ENCODE peak calls at places on chromosome 21, in four cellular contexts. G is NCI-H1436, T is KG1, F is lung. W is an unnamed sample.

GRCh38 chr21:33789697-33790096 is 125.9 kb downstream of the ATP5PO start:
- DNase-seq in G (no peak), T (no peak), F (no peak), W (no peak)

GRCh38 chr21:30126575-30126974 is 40.0 kb downstream of the CLDN17 start:
- DNase-seq in G (no peak), T (no peak), F (no peak), W (no peak)

GRCh38 chr21:31895069-31895851 is 22.4 kb downstream of the HUNK start:
- DNase-seq in G (no peak), T (no peak), F (no peak), W (no peak)

GRCh38 chr21:23949493-23949892 is 1657.8 kb downstream of the MRPL39 start:
- DNase-seq in G (no peak), T (no peak), F (no peak), W (no peak)

GRCh38 chr21:32994305-32994704 is 31.4 kb upstream of the OLIG2 start:
- DNase-seq in G (no peak), T (no peak), F (no peak), W (no peak)

GRCh38 chr21:41750532-41751151 is 16.2 kb downstream of the RIPK4 start:
- DNase-seq in G (no peak), T (no peak), F (no peak), W (no peak)

GRCh38 chr21:34126691-34127090 is 53.3 kb downstream of the MRPS6 start:
- DNase-seq in G (no peak), T (no peak), F (no peak), W (no peak)

GRCh38 chr21:44914176-44914874 is 6.4 kb downstream of the ITGB2 start:
- DNase-seq in G (no peak), T (peak; percentile 35), F (peak; percentile 54), W (no peak)

GRCh38 chr21:14737922-14738321 is 191.8 kb upstream of the SAMSN1 start:
- DNase-seq in G (no peak), T (peak; percentile 53), F (peak; percentile 53), W (no peak)

GRCh38 chr21:41458121-41458520 is 32.1 kb downstream of the MX1 start:
- DNase-seq in G (no peak), T (no peak), F (no peak), W (no peak)

GRCh38 chr21:17387030-17387617 is 125.7 kb upstream of the CXADR start:
- DNase-seq in G (peak; percentile 77), T (peak; percentile 16), F (peak; percentile 38), W (peak; percentile 66)

GRCh38 chr21:20661221-20661620 is 337.0 kb upstream of the NCAM2 start:
- DNase-seq in G (no peak), T (no peak), F (no peak), W (no peak)

GRCh38 chr21:42769183-42769819 is 110.0 kb downstream of the WDR4 start:
- DNase-seq in G (no peak), T (no peak), F (no peak), W (no peak)

GRCh38 chr21:27017251-27017650 is 50.4 kb upstream of the ADAMTS5 start:
- DNase-seq in G (no peak), T (no peak), F (no peak), W (no peak)

GRCh38 chr21:35163381-35163780 is 114.3 kb upstream of the RUNX1 start:
- DNase-seq in G (no peak), T (no peak), F (no peak), W (no peak)

GRCh38 chr21:36028127-36029069 is 31.9 kb downstream of the SETD4 start:
- DNase-seq in G (peak; percentile 68), T (peak; percentile 4), F (peak; percentile 81), W (peak; percentile 17)

GRCh38 chr21:39429445-39429844 is 16.1 kb downstream of the LCA5L start:
- DNase-seq in G (no peak), T (no peak), F (no peak), W (no peak)

GRCh38 chr21:44878053-44878982 is 4.8 kb upstream of the PTTG1IP start:
- DNase-seq in G (no peak), T (peak; percentile 39), F (no peak), W (no peak)

GRCh38 chr21:42806489-42807140 is 72.7 kb downstream of the WDR4 start:
- DNase-seq in G (no peak), T (no peak), F (no peak), W (no peak)

GRCh38 chr21:29144736-29145353 is 14.4 kb downstream of the MAP3K7CL start:
- DNase-seq in G (no peak), T (no peak), F (no peak), W (no peak)

GRCh38 chr21:44946254-44947041 is 6.6 kb downstream of the SLX9 start:
- DNase-seq in G (no peak), T (no peak), F (no peak), W (no peak)

GRCh38 chr21:43921979-43922945 is 57.2 kb downstream of the AGPAT3 start:
- DNase-seq in G (no peak), T (no peak), F (no peak), W (no peak)

GRCh38 chr21:37592496-37592895 is 225.9 kb downstream of the DYRK1A start:
- DNase-seq in G (no peak), T (no peak), F (no peak), W (no peak)

GRCh38 chr21:17238468-17238867 is 274.4 kb upstream of the CXADR start:
- DNase-seq in G (no peak), T (no peak), F (no peak), W (no peak)

GRCh38 chr21:13937236-13937635 is 273.5 kb downstream of the LIPI start:
- DNase-seq in G (no peak), T (no peak), F (no peak), W (no peak)

GRCh38 chr21:44494956-44495355 is 39.6 kb downstream of the LRRC3 start:
- DNase-seq in G (no peak), T (no peak), F (no peak), W (no peak)

GRCh38 chr21:25179116-25179515 is 428.2 kb downstream of the MRPL39 start:
- DNase-seq in G (no peak), T (no peak), F (no peak), W (no peak)

GRCh38 chr21:33642896-33643657 is 776 bp downstream of the ITSN1 start:
- DNase-seq in G (no peak), T (no peak), F (peak; percentile 48), W (no peak)

GRCh38 chr21:17726047-17726446 is 93.1 kb downstream of the C21orf91 start:
- DNase-seq in G (peak; percentile 1), T (no peak), F (no peak), W (no peak)

GRCh38 chr21:26570203-26570602 is 2.9 kb downstream of the CYYR1 start:
- DNase-seq in G (no peak), T (no peak), F (no peak), W (no peak)

GRCh38 chr21:36422279-36423098 is 37.3 kb downstream of the CHAF1B start:
- DNase-seq in G (no peak), T (no peak), F (peak; percentile 45), W (no peak)

GRCh38 chr21:36841866-36842265 is 124.6 kb downstream of the HLCS start:
- DNase-seq in G (no peak), T (no peak), F (no peak), W (no peak)

GRCh38 chr21:44758781-44759627 is 42.6 kb downstream of the UBE2G2 start:
- DNase-seq in G (no peak), T (no peak), F (no peak), W (no peak)

GRCh38 chr21:20882462-20883415 is 115.5 kb upstream of the NCAM2 start:
- DNase-seq in G (no peak), T (peak; percentile 48), F (no peak), W (peak; percentile 35)

GRCh38 chr21:25925936-25926335 is 191.2 kb downstream of the GABPA start:
- DNase-seq in G (no peak), T (no peak), F (no peak), W (no peak)